ENCODE peak calls at places on chromosome 6, in four cellular contexts. X is transverse colon, T is suprapubic skin, G is K562. U is an unnamed sample.

GRCh38 chr6:15160812-15161211 is 85.1 kb upstream of the JARID2 start:
- DNase-seq in X (no peak), T (no peak), G (no peak), U (no peak)

GRCh38 chr6:128412680-128413079 is 107.7 kb downstream of the PTPRK start:
- DNase-seq in T (no peak), X (no peak), G (no peak), U (no peak)

GRCh38 chr6:82397962-82398692 is 34.5 kb downstream of the TPBG start:
- DNase-seq in G (no peak), X (no peak), T (no peak), U (peak)

GRCh38 chr6:142011156-142011555 is 121.6 kb upstream of the GJE1 start:
- DNase-seq in G (no peak), X (no peak), T (no peak), U (no peak)

GRCh38 chr6:27957526-27957925 is 485 bp downstream of the OR2B6 start:
- DNase-seq in X (no peak), T (no peak), G (no peak), U (no peak)

GRCh38 chr6:134041093-134041492 is 11.3 kb downstream of the SLC2A12 start:
- DNase-seq in T (no peak), X (no peak), G (no peak), U (no peak)

GRCh38 chr6:31729979-31730630 is 1.0 kb upstream of the DDAH2 start:
- DNase-seq in G (peak), X (peak), T (peak), U (no peak)

GRCh38 chr6:37865534-37865933 is 46.0 kb downstream of the ZFAND3 start:
- DNase-seq in T (no peak), G (no peak), X (no peak), U (no peak)

GRCh38 chr6:156780117-156780641 is 3.0 kb downstream of the ARID1B start:
- DNase-seq in X (peak), T (no peak), G (peak), U (peak)

GRCh38 chr6:146110990-146111389 is 82.1 kb downstream of the GRM1 start:
- DNase-seq in T (no peak), G (no peak), X (no peak), U (no peak)

GRCh38 chr6:149389509-149390297 is 10.4 kb upstream of the SUMO4 start:
- DNase-seq in G (no peak), X (no peak), T (no peak), U (no peak)

GRCh38 chr6:136037885-136038460 is 186.5 kb downstream of the PDE7B start:
- DNase-seq in T (no peak), G (no peak), X (no peak), U (no peak)

GRCh38 chr6:41428402-41428994 is 93.1 kb downstream of the NCR2 start:
- DNase-seq in T (no peak), X (peak), G (no peak), U (no peak)

GRCh38 chr6:105021399-105021798 is 64.5 kb downstream of the LIN28B start:
- DNase-seq in X (no peak), G (no peak), T (no peak), U (no peak)

GRCh38 chr6:113437571-113437970 is 419.6 kb upstream of the MARCKS start:
- DNase-seq in G (no peak), X (no peak), T (no peak), U (no peak)

GRCh38 chr6:134619789-134620188 is 301.9 kb upstream of the SGK1 start:
- DNase-seq in G (no peak), X (no peak), T (no peak), U (no peak)

GRCh38 chr6:93300661-93301060 is 118.7 kb downstream of the EPHA7 start:
- DNase-seq in G (no peak), T (no peak), X (no peak), U (peak)

GRCh38 chr6:15475261-15475660 is 187.6 kb downstream of the DTNBP1 start:
- DNase-seq in X (no peak), G (no peak), T (no peak), U (no peak)

GRCh38 chr6:85494551-85495337 is 44.9 kb downstream of the NT5E start:
- DNase-seq in T (no peak), X (no peak), G (no peak), U (no peak)

GRCh38 chr6:162603231-162603630 is 124.3 kb downstream of the PRKN start:
- DNase-seq in T (no peak), G (no peak), X (no peak), U (no peak)

GRCh38 chr6:148395583-148396101 is 53.0 kb downstream of the SASH1 start:
- DNase-seq in X (no peak), T (no peak), G (no peak), U (no peak)

GRCh38 chr6:143517447-143517773 is 5.9 kb upstream of the FUCA2 start:
- DNase-seq in G (no peak), T (no peak), X (no peak), U (no peak)

GRCh38 chr6:74671558-74672025 is 534.3 kb downstream of the COL12A1 start:
- DNase-seq in G (no peak), T (no peak), X (no peak), U (no peak)

GRCh38 chr6:20608371-20608770 is 74.1 kb downstream of the CDKAL1 start:
- DNase-seq in X (no peak), G (no peak), T (no peak), U (no peak)

GRCh38 chr6:136225496-136225895 is 24.6 kb downstream of the MTFR2 start:
- DNase-seq in G (no peak), T (no peak), X (no peak), U (no peak)

GRCh38 chr6:3085074-3085473 is 16.8 kb downstream of the RIPK1 start:
- DNase-seq in G (no peak), T (no peak), X (no peak), U (no peak)

GRCh38 chr6:1310628-1311399 is 1.1 kb upstream of the FOXQ1 start:
- DNase-seq in G (no peak), X (peak), T (no peak), U (no peak)

GRCh38 chr6:11295969-11296368 is 63.5 kb upstream of the NEDD9 start:
- DNase-seq in T (no peak), G (no peak), X (no peak), U (no peak)

GRCh38 chr6:11297376-11297729 is 64.9 kb upstream of the NEDD9 start:
- DNase-seq in G (no peak), T (no peak), X (no peak), U (no peak)

GRCh38 chr6:11298651-11299420 is 66.4 kb upstream of the NEDD9 start:
- DNase-seq in T (no peak), G (no peak), X (no peak), U (no peak)

GRCh38 chr6:11294263-11294662 is 61.8 kb upstream of the NEDD9 start:
- DNase-seq in T (no peak), X (no peak), G (no peak), U (no peak)

DNA sequence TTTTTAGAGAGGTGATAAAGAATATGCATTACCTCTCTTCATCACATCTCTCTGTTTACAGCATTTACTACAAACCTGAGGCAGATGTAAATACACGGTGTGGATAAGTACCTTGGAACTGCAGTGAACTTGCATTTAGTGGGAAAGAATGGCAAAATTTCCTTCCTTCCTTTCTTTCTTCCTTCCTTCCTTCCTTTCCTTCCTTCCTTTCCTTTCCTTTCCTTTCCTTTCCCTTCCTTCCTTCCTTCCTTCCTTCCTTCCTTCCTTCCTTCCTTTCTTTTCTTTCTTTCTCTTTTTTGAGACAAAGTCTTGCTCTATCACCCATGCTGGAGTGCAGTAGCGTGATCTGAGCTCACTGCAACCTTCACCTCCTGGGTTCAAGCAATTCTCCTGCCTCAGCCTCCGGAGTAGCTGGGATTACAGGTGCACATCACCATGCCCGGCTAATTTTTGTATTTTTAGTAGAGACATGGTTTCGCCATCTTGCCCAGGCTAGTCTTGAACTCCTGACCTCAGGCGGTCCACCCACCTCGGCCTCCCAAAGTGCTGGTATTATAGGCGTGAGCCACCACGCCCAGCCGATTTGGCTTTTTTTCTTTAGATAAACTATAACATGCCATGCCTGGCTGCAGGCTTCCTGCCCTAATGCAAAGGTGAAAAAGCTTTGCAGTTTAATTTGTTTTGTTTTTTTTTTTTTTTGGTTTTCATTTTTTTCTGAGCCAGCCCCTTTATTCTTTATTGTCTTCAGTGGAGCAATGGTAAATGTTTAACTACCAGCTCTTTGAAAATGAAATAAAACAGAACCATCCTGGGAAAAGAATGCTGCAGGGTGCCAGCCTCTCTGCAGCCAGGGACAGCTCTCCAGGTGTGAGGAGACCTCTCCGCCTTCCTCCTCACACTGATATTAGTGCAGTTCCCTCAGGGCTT is 64.2 kb upstream of the NEDD9 start:
- DNase-seq in G (no peak), T (no peak), X (peak), U (no peak)
- TF ChIP-seq POLR2AphosphoS5 in G (no peak), T (no peak), X (no peak), U (no peak)

GRCh38 chr6:150683320-150683719 is 83.6 kb downstream of the PLEKHG1 start:
- DNase-seq in X (no peak), T (no peak), G (no peak), U (no peak)
- TF ChIP-seq POLR2AphosphoS5 in X (no peak), T (no peak), G (no peak), U (no peak)

DNA sequence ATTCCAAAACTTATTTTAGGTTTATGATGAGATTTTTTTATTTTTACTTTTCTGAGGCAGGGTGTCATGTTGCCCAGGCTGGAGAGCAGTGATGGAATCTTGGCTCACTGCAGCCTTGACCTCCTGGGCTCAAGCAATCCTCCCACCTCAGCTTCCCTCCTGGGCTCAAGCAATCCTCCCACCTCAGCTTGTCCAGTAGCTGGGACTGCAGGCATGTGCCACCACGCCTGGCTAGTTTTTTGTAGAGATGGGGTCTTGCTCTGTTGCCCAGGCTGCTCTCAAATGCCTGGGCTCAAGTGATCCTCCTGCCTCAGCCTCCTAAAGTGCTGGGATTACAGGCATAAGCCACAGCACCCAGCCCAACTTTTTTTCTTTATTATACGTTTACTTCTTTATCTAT is 6.2 kb downstream of the DYNLT1 start:
- DNase-seq in T (no peak), G (no peak), X (no peak), U (no peak)
- TF ChIP-seq POLR2AphosphoS5 in T (no peak), G (no peak), X (no peak), U (no peak)

DNA sequence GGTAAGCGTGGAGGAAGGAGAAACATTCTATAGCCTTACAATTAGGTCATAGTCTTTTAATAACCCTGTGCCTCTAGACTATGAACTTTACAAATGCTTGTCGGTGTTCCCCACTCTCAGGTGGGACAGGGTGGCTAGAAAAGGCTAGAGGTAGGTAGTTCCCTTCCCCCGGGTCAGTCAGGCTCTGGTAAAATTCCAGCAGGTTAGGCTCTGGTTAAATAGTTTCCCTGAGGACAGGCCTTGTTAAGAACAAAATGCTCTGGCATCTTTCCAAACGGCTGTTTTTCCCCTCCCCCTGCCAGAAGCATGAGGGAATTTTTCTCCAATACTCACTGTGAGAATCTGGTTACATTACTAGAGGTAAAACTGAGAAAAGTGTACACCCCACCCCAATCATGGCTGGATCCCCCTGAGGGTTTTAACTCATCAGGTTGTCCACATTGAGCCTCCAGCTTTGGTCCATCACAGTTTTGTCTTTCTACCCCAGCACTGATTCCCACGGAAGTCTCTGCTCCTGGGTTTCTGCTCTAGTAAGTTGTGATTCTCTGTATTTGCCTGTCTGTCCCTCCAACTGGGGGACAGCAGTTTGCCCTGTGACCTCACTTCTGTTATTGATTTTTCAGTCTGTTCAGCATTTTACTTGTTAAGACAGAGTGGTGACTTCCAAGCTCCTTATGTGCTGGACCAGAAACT is 84.7 kb upstream of the ADGRF1 start:
- DNase-seq in G (no peak), X (peak), T (no peak), U (no peak)
- TF ChIP-seq POLR2AphosphoS5 in G (no peak), X (no peak), T (no peak), U (no peak)

DNA sequence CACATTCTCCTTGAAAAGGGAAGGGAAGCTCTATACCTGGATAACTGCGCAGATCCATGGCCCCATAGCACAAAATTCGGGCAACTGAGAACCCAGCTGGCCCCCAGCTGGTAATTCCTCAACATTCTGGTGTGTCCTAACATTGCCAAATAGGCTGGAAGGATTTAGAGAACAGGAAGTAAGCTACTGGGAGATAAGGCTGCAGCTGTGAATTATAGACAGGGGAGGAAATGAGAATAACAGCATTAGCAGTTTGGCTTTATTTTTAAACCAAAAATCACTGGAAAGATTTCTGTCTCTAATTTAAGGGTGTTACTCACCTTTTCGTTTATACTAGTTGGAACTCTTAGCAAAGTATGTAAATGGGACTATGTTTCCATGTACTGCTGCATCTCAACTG is 97.2 kb downstream of the TULP4 start:
- DNase-seq in G (no peak), X (no peak), T (no peak), U (no peak)
- TF ChIP-seq POLR2AphosphoS5 in G (peak), X (no peak), T (no peak), U (no peak)

GRCh38 chr6:4914412-4915159 is 89.3 kb downstream of the RPP40 start:
- DNase-seq in G (no peak), X (no peak), T (no peak), U (no peak)
- TF ChIP-seq POLR2AphosphoS5 in G (no peak), X (no peak), T (no peak), U (no peak)

GRCh38 chr6:166553563-166554271 is 32.8 kb downstream of the RAMACL start:
- DNase-seq in X (no peak), G (no peak), T (no peak), U (no peak)
- TF ChIP-seq POLR2AphosphoS5 in X (no peak), G (no peak), T (no peak), U (no peak)

DNA sequence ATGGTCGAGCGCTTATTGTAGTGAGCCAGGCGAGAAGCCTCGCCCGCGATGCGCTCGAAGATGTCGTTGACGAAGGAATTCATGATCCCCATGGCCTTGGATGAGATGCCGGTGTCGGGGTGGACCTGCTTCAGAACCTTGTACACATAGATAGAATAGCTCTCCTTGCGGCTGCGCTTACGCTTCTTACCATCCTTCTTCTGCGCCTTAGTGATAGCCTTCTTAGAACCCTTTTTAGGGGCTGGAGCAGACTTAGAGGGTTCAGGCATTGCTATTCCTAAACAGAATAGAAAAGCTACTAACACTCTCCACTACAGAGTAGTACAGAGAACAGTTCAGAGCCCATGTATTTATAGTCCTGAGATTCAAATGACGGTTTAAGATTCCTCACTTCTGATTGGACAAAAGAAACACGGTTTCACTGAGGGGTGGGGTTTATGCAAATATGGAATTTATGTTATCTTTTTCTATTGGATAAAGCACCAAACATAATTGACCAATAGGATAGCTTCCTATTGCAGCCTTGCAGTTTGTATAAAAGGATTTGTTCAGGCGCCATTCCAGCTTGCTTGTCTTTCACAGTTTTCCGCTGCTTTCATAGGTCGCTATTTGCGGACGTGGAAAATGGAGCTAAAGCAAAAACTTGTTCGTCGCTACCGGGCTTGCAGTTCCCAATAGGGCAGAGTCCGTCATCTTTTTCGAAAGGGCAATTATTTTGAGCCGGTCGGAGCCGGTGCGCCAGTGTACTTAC is 43.7 kb upstream of the HFE start:
- DNase-seq in X (peak), T (peak), G (no peak), U (no peak)
- TF ChIP-seq POLR2AphosphoS5 in X (peak), T (peak), G (no peak), U (peak)

DNA sequence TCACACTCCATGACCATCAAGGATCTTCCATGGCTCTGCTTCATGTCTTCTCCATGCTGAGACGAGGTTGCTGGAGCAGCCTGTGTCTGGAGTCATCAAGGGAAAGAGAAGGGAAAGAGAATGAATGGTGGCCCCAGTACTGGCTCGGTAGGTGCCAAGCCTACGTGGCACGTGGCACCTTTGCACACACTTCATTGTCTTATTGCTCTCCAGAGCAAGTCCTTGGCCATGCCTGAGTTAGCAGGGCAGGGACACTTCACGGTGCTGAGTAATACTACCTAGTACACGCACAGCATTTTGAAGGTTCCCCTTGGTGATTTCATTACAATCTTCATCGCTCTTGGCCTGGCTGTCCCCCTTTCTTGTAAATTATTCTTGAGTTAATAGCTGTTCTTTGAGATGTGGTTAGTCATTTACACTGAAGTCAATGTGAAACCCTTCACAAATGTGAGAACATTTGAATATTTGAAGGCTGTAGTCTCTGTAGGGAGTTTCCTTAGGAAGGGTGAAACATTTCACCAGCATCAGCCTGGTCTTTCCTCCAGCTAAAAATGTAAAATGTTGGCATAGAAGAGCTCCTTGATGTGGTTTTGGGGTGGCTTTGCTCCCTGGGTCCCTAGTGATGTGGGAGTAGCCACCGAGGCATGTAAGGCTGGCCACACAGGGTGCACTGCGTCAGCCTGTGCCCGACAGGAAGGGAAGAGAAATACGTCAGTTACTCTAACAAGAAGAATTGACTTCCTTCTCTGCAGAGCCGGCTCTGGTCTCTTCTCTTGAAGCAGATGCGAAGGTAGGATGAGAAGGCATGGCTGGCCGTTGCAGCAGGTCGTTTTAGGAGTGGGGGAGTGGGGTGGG is at the start of gene SYTL3:
- DNase-seq in T (peak), X (peak), G (no peak), U (no peak)
- TF ChIP-seq POLR2AphosphoS5 in T (no peak), X (peak), G (no peak), U (no peak)